ENCODE peak calls at places on chromosome 16, in six cellular contexts. S is A549, T is HepG2, O is GM12878, P is upper lobe of left lung, W is K562. V is an unnamed sample.

GRCh38 chr16:69130461-69130860 is 1.9 kb downstream of the CHTF8 start:
- ATAC-seq in T (no peak), S (no peak), O (no peak), P (no peak), W (no peak), V (no peak)

GRCh38 chr16:78484509-78485058 is 385.1 kb downstream of the WWOX start:
- ATAC-seq in P (no peak), O (no peak), S (no peak), T (no peak), W (no peak), V (no peak)

GRCh38 chr16:51577621-51578303 is 426.7 kb upstream of the SALL1 start:
- ATAC-seq in P (no peak), O (peak), T (no peak), S (no peak), W (no peak), V (no peak)

GRCh38 chr16:11410382-11411058 is 65.3 kb downstream of the RMI2 start:
- ATAC-seq in P (no peak), O (no peak), S (peak), T (no peak), W (no peak), V (peak)

GRCh38 chr16:23514381-23515152 is 4.3 kb upstream of the GGA2 start:
- ATAC-seq in P (no peak), O (no peak), S (no peak), W (no peak), T (no peak), V (no peak)

GRCh38 chr16:4900036-4900435 is 36.9 kb downstream of the PPL start:
- ATAC-seq in P (no peak), T (no peak), W (no peak), O (no peak), S (no peak), V (no peak)

GRCh38 chr16:50970221-50970620 is 180.8 kb downstream of the SALL1 start:
- ATAC-seq in T (no peak), O (no peak), W (no peak), P (no peak), S (no peak), V (no peak)

GRCh38 chr16:56334761-56335160 is 90.6 kb downstream of the AMFR start:
- ATAC-seq in P (no peak), T (no peak), O (no peak), S (no peak), W (no peak), V (no peak)

GRCh38 chr16:47064775-47065174 is 79.0 kb downstream of the NETO2 start:
- ATAC-seq in S (no peak), W (no peak), P (no peak), T (peak), O (no peak), V (no peak)

GRCh38 chr16:81755915-81756644 is 23.0 kb upstream of the PLCG2 start:
- ATAC-seq in W (no peak), P (peak), T (peak), O (no peak), S (no peak), V (peak)

GRCh38 chr16:81770008-81770407 is 9.1 kb upstream of the PLCG2 start:
- ATAC-seq in T (no peak), W (no peak), P (no peak), O (peak), S (no peak), V (no peak)

GRCh38 chr16:17296412-17296811 is 174.3 kb downstream of the XYLT1 start:
- ATAC-seq in P (no peak), W (no peak), O (no peak), T (no peak), S (no peak), V (no peak)

GRCh38 chr16:66441586-66442375 is 14.7 kb downstream of the BEAN1 start:
- ATAC-seq in W (no peak), P (no peak), O (no peak), S (no peak), T (no peak), V (no peak)

GRCh38 chr16:74322301-74322710 is 25.7 kb downstream of the PSMD7 start:
- ATAC-seq in P (no peak), T (no peak), W (no peak), S (no peak), O (no peak), V (no peak)

GRCh38 chr16:66502020-66502913 is 47.7 kb downstream of the TK2 start:
- ATAC-seq in T (peak), W (peak), S (peak), O (no peak), P (peak), V (peak)

GRCh38 chr16:27097671-27098275 is 31.0 kb downstream of the C16orf82 start:
- ATAC-seq in P (no peak), O (no peak), W (no peak), T (no peak), S (no peak), V (peak)

GRCh38 chr16:57639172-57639571 is 10.7 kb downstream of the ADGRG1 start:
- ATAC-seq in O (peak), T (no peak), S (no peak), W (no peak), P (no peak), V (no peak)

GRCh38 chr16:20866161-20866772 is 33.9 kb downstream of the DCUN1D3 start:
- ATAC-seq in P (no peak), T (peak), W (peak), S (peak), O (peak), V (no peak)

GRCh38 chr16:852451-853185 is 52.1 kb upstream of the GNG13 start:
- ATAC-seq in T (no peak), W (no peak), O (no peak), P (no peak), S (no peak), V (no peak)

GRCh38 chr16:84193480-84193879 is 2.5 kb downstream of the ADAD2 start:
- ATAC-seq in T (no peak), W (no peak), P (no peak), O (no peak), S (no peak), V (no peak)

GRCh38 chr16:70573451-70574121 is 50.0 kb downstream of the SF3B3 start:
- ATAC-seq in O (no peak), W (no peak), P (peak), S (no peak), T (no peak), V (peak)

GRCh38 chr16:68368602-68368944 is 57.8 kb downstream of the PRMT7 start:
- ATAC-seq in O (peak), P (no peak), W (no peak), T (no peak), S (no peak), V (no peak)

GRCh38 chr16:82646504-82646903 is 19.7 kb downstream of the CDH13 start:
- ATAC-seq in T (no peak), O (no peak), S (no peak), W (no peak), P (no peak), V (no peak)

GRCh38 chr16:78705694-78706093 is 606.2 kb downstream of the WWOX start:
- ATAC-seq in S (peak), O (peak), T (peak), P (no peak), W (no peak), V (no peak)

GRCh38 chr16:49528035-49528434 is 154.4 kb downstream of the C16orf78 start:
- ATAC-seq in P (no peak), T (no peak), O (no peak), S (no peak), W (peak), V (peak)

GRCh38 chr16:81994485-81994884 is 16.8 kb downstream of the SDR42E1 start:
- ATAC-seq in S (no peak), O (peak), T (peak), P (no peak), W (peak), V (no peak)

GRCh38 chr16:62954144-62955032 is 918.1 kb upstream of the CDH8 start:
- ATAC-seq in P (no peak), W (no peak), T (no peak), S (no peak), O (no peak), V (no peak)

GRCh38 chr16:62950351-62950750 is 914.1 kb upstream of the CDH8 start:
- ATAC-seq in T (no peak), W (no peak), P (no peak), S (no peak), O (no peak), V (no peak)

GRCh38 chr16:62955033-62955349 is 918.8 kb upstream of the CDH8 start:
- ATAC-seq in O (no peak), W (no peak), P (no peak), T (no peak), S (no peak), V (no peak)
- TF ChIP-seq EP300 in O (no peak), W (no peak), P (no peak), T (no peak), S (no peak), V (no peak)

GRCh38 chr16:53131363-53132071 is 76.7 kb downstream of the CHD9 start:
- ATAC-seq in O (peak), S (peak), P (peak), W (peak), T (peak), V (peak)
- TF ChIP-seq POLR2A in O (peak), S (peak), P (no peak), W (peak), T (no peak), V (no peak)

DNA sequence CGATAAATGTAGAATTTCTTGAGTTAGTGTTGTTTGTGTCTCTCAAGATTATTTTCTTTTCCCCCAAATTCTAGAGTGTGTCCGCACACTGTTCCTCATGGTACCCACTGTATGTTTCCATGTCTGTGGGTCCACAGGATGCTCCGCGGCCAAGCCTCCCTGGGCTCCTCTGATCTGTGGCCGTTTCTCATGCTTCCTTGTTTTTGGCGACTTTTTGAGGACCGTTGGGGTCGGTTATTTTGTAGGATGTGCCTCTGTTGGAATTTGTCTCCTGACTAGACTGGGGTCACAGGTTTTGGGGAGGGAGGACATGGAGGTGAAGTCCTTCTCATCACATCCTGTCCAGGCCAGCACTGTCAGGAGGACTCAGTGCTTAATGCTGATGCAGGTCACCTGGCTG is 140.0 kb downstream of the LAT start:
- ATAC-seq in W (no peak), T (no peak), P (no peak), O (no peak), S (no peak), V (no peak)
- TF ChIP-seq EP300 in W (no peak), T (no peak), P (no peak), O (no peak), S (no peak), V (no peak)

GRCh38 chr16:88760424-88761142 is 24.4 kb downstream of the PIEZO1 start:
- ATAC-seq in P (no peak), T (peak), S (no peak), W (no peak), O (no peak), V (no peak)

GRCh38 chr16:88759976-88760350 is 25.1 kb downstream of the PIEZO1 start:
- ATAC-seq in O (no peak), P (no peak), T (peak), S (no peak), W (no peak), V (no peak)

GRCh38 chr16:88758944-88759244 is 26.1 kb downstream of the PIEZO1 start:
- ATAC-seq in T (no peak), S (no peak), W (no peak), O (no peak), P (no peak), V (no peak)

GRCh38 chr16:88758227-88758943 is 26.6 kb downstream of the PIEZO1 start:
- ATAC-seq in T (no peak), P (no peak), S (no peak), O (no peak), W (no peak), V (no peak)

DNA sequence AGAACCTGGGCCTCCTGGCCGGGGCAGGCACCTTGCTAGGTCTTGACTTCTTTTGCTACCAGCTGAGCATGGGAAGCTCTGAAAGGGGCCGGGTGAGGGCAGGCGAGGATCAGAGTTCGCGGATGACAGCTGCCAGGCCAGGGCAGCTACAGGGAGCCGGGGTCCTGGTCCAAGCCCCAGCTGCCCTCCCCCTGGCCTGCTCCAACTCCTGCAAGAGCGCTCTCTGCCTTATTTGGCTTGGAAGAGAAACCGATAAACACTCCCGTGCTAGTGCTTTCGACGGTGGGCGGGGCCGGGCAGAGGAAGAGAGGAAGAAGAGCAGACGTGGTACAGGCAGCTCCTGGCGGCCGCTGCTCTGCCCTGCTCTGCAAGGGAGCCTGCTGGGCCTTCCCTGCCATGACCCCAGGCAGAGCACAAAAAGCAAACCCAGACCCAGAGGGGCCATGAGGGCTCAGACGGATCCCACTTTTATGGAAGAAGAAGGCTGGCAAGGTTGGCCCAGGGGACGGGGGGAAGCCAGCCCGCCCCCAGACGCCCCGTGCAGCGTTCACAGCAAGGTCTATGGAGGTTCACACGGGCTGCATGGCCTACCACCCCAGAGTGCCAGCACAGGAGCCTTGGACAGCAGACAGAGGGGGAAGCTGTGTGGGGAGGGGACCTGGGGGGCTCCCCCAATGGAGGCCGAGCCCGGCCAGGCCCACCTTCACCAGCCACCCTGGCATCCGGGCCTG is 25.6 kb downstream of the PIEZO1 start:
- ATAC-seq in P (peak), T (peak), O (no peak), W (peak), S (no peak), V (peak)
- TF ChIP-seq POLR2A in P (no peak), T (peak), O (no peak), W (no peak), S (no peak), V (peak)

GRCh38 chr16:87791295-87792204 is 25.8 kb upstream of the KLHDC4 start:
- ATAC-seq in P (no peak), T (peak), S (no peak), W (no peak), O (no peak), V (no peak)

GRCh38 chr16:87790278-87791023 is 24.7 kb upstream of the KLHDC4 start:
- ATAC-seq in T (peak), S (peak), O (no peak), W (no peak), P (no peak), V (peak)

GRCh38 chr16:87784812-87785211 is 19.0 kb upstream of the KLHDC4 start:
- ATAC-seq in T (peak), O (no peak), S (no peak), P (no peak), W (no peak), V (no peak)

GRCh38 chr16:87792205-87792565 is 26.4 kb upstream of the KLHDC4 start:
- ATAC-seq in T (no peak), O (no peak), W (no peak), P (no peak), S (no peak), V (no peak)

DNA sequence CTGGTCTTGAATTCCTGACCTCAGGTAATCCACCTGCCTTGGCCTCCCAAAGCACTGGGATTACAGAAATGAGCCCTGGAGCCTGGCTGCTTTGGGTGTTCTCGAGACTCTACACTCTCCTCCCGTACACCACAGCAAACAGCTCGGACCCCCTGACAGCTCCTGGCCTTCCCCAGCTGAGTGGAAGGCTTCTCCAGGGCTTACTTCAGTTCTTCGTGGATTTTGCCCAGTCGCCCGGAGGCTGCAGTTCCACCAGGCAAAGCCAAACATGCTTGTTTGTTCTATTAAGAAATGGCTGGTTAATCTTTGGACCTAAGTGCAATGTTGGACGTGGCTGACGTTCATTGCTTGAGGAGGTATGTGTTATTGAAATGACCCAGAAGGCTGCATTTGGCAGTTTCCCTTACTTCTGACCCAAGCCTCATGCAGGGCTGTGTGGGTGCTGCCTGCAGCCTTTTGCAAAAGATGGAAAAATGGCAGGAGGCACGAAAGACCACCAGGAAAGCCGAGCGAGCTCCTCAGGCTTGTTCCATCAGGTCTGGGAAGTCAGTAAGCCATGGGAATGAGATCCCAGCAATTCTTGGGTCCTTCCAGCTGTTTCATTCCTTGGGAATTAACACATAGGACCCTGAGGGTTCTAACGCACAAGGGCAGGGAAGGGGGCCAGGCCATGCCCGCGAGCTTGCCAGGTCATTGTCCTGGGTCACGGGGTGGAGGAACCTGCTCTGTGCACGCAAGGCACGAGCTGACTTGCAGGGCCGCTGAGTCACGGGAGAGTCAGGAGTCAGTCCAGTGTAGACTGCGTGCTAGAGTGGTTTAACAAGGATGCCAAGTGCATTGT is 23.9 kb upstream of the KLHDC4 start:
- ATAC-seq in P (peak), W (peak), O (no peak), S (peak), T (peak), V (peak)
- TF ChIP-seq EP300 in P (no peak), W (no peak), O (no peak), S (peak), T (peak), V (peak)

DNA sequence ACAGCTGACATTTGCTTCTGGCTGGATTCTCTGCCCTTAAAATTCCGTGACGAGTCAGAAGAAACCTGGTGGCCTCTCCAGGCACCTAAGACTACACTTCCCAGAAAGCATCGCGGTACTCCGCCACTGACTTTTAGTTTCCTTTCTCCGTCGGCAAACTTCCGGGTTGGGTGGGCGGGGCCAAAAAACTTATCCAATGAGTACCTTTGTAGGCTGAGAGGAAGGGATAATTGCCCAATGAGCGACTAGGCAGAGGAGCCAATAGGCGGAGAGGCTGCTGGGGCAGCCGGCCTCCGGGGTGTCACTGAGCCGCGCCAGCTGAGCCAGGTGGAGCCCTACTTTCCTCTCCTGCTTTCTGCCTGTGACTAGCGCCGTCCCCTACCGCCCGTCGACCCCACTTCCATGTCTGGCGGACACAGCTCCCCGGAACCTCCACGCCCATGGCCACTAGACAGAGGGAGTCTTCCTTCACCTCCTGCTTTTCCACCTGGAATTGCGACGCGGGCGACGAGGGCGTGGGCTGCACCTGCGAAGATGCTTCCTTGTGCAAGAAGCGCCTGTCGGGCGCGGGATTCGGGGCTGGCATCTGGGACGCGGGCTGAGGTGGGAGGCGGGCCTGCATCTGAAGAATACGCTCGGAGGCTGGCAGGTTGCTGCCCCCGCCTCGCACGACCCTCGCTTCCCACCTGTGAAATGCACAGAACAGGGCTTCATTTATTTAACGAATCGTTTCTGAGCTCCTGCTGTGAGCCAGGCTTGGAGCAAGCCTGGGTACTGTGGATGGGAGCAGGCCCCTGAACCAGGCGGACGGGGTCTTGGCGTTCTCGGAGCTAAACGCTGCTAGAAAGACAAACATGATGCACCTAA is 16.5 kb upstream of the ARHGAP17 start:
- ATAC-seq in W (peak), P (peak), T (peak), O (peak), S (peak), V (peak)
- TF ChIP-seq POLR2A in W (peak), P (no peak), T (peak), O (peak), S (peak), V (peak)